ENCODE peak calls at places on chromosomes 6 and 20, in four cellular contexts. T, G, Y and W are unnamed samples.

GRCh38 chr6:84772428-84773132 is 8.2 kb upstream of the TBX18 start:
- DNase-seq in Y (no peak), T (no peak), G (no peak), W (no peak)

GRCh38 chr20:56859039-56859750 is 230.1 kb downstream of the TFAP2C start:
- DNase-seq in G (no peak), T (no peak), Y (no peak), W (no peak)

GRCh38 chr6:79466222-79466834 is 70.9 kb downstream of the LCA5 start:
- DNase-seq in T (no peak), Y (no peak), G (peak), W (no peak)

GRCh38 chr6:3841711-3842565 is 7.2 kb upstream of the FAM50B start:
- DNase-seq in Y (peak), G (no peak), T (no peak), W (no peak)

GRCh38 chr6:47134476-47135189 is 92.5 kb upstream of the ADGRF1 start:
- DNase-seq in G (peak), T (no peak), Y (no peak), W (no peak)

GRCh38 chr6:151095538-151096254 is 144.1 kb upstream of the AKAP12 start:
- DNase-seq in Y (no peak), G (no peak), T (no peak), W (no peak)

GRCh38 chr20:10508468-10509251 is 73.6 kb downstream of the SLX4IP start:
- DNase-seq in Y (no peak), T (no peak), G (no peak), W (peak)

GRCh38 chr20:43991982-43992381 is 77.3 kb downstream of the TOX2 start:
- DNase-seq in G (no peak), T (no peak), Y (no peak), W (no peak)

GRCh38 chr20:44704551-44704971 is 10.6 kb upstream of the CCN5 start:
- DNase-seq in T (no peak), Y (peak), G (no peak), W (no peak)

GRCh38 chr6:25215881-25216280 is 63.3 kb upstream of the CARMIL1 start:
- DNase-seq in Y (no peak), T (no peak), G (no peak), W (no peak)

GRCh38 chr6:40671338-40672050 is 84.3 kb upstream of the LRFN2 start:
- DNase-seq in Y (no peak), T (no peak), G (peak), W (no peak)

GRCh38 chr6:108477034-108477433 is 83.7 kb upstream of the FOXO3 start:
- DNase-seq in G (peak), Y (no peak), T (no peak), W (no peak)

GRCh38 chr20:50467618-50468373 is 42.4 kb upstream of the PTPN1 start:
- DNase-seq in G (peak), Y (peak), T (no peak), W (no peak)

GRCh38 chr6:46325561-46326525 is 155.1 kb upstream of the ENPP5 start:
- DNase-seq in Y (no peak), G (peak), T (peak), W (no peak)

GRCh38 chr20:45629496-45630100 is at the start of gene WFDC10A:
- DNase-seq in Y (no peak), G (peak), T (no peak), W (peak)

GRCh38 chr6:8578006-8578405 is 142.7 kb upstream of the SLC35B3 start:
- DNase-seq in T (no peak), Y (no peak), G (no peak), W (no peak)

GRCh38 chr6:124795879-124796838 is 166.1 kb upstream of the RNF217 start:
- DNase-seq in G (peak), Y (no peak), T (no peak), W (no peak)

GRCh38 chr6:106149472-106150069 is 63.4 kb downstream of the PRDM1 start:
- DNase-seq in Y (no peak), T (peak), G (no peak), W (no peak)